ENCODE peak calls at places on chromosomes 4 and X, in five cellular contexts. H, M, A, R and B are unnamed samples.

GRCh38 chrX:20350598-20350997 is 83.9 kb upstream of the RPS6KA3 start:
- DNase-seq in H (no peak), A (no peak), R (no peak), M (no peak), B (no peak)

GRCh38 chrX:138886769-138887168 is 175.3 kb upstream of the FGF13 start:
- DNase-seq in R (no peak), H (no peak), M (no peak), A (peak; percentile 0), B (no peak)

GRCh38 chr4:82957045-82957444 is 53.6 kb downstream of the LIN54 start:
- DNase-seq in A (no peak), R (no peak), H (no peak), M (no peak), B (no peak)

GRCh38 chr4:160026720-160027119 is 923.8 kb downstream of the RAPGEF2 start:
- DNase-seq in R (no peak), M (peak; percentile 80), H (no peak), A (no peak), B (no peak)

GRCh38 chrX:104084534-104085277 is 8.7 kb upstream of the TMSB15C start:
- DNase-seq in A (no peak), R (no peak), M (no peak), H (no peak), B (no peak)

GRCh38 chr4:54553001-54553400 is 104.8 kb upstream of the KIT start:
- DNase-seq in H (no peak), R (no peak), M (no peak), A (no peak), B (no peak)

GRCh38 chr4:174089711-174090110 is 193.8 kb downstream of the FBXO8 start:
- DNase-seq in M (no peak), A (no peak), R (no peak), H (no peak), B (no peak)

GRCh38 chr4:180391613-180392012 is 1851.6 kb upstream of the TENM3 start:
- DNase-seq in M (no peak), R (no peak), H (no peak), A (no peak), B (no peak)

GRCh38 chrX:17187301-17187836 is 187.6 kb upstream of the NHS start:
- DNase-seq in A (no peak), R (no peak), H (no peak), M (no peak), B (no peak)

GRCh38 chrX:145853181-145853580 is 35.6 kb downstream of the SLITRK2 start:
- DNase-seq in A (no peak), H (no peak), M (no peak), R (no peak), B (no peak)

GRCh38 chr4:48742412-48742811 is 37.7 kb downstream of the FRYL start:
- DNase-seq in R (no peak), H (no peak), A (no peak), M (no peak), B (no peak)

GRCh38 chrX:138710866-138711331 is 618 bp downstream of the FGF13 start:
- DNase-seq in M (no peak), A (no peak), R (no peak), H (peak; percentile 49), B (no peak)

GRCh38 chr4:26434030-26434639 is 56.1 kb downstream of the CCKAR start:
- DNase-seq in M (no peak), A (no peak), R (no peak), H (no peak), B (no peak)

GRCh38 chr4:75498041-75498440 is 16.2 kb downstream of the RCHY1 start:
- DNase-seq in M (no peak), H (no peak), R (no peak), A (no peak), B (no peak)

GRCh38 chr4:14289708-14290107 is 662.2 kb upstream of the BOD1L1 start:
- DNase-seq in H (no peak), R (no peak), A (no peak), M (no peak), B (no peak)

GRCh38 chr4:14294611-14295010 is 667.1 kb upstream of the BOD1L1 start:
- DNase-seq in M (no peak), R (no peak), A (no peak), H (no peak), B (no peak)
- TF ChIP-seq KDM1A in M (no peak), R (no peak), A (no peak), H (no peak), B (no peak)

GRCh38 chr4:105112274-105112673 is 34.4 kb upstream of the TET2 start:
- DNase-seq in H (no peak), R (no peak), M (no peak), A (no peak), B (no peak)
- TF ChIP-seq EP300 in H (no peak), R (no peak), M (no peak), A (no peak), B (no peak)

GRCh38 chr4:56099378-56099786 is 150.6 kb downstream of the CEP135 start:
- DNase-seq in H (no peak), R (no peak), A (no peak), M (no peak), B (no peak)
- TF ChIP-seq KDM1A in H (no peak), R (no peak), A (no peak), M (no peak), B (no peak)

DNA sequence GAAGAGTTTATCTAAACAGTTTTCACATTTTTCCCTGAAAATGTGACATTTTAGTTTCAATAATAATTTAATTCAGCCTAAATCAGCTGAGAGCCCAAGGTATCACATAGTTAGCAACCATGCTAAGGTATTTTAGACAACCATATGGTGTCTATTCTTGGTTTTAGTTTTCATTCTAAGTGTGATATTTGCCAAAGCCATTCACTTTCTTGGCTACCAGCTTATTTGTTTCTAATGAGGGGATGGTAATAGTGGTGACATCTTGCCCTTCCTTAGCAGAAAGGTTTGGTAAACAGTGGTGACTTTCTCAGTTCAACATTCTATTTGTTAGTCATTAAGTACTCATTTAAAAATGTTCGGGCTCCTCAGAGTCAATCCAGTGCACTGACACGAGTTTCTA is 854.9 kb upstream of the HTR2C start:
- DNase-seq in H (no peak), A (no peak), M (no peak), R (no peak), B (no peak)
- TF ChIP-seq EP300 in H (no peak), A (no peak), M (no peak), R (no peak), B (no peak)